ENCODE peak calls at places on chromosomes 3 and 15, in six cellular contexts. D is K562, H is endothelial cell of umbilical vein, J is A549, P is GM12878, F is HepG2. Q is an unnamed sample.

GRCh38 chr3:56869157-56869889 is 67.6 kb upstream of the ARHGEF3 start:
- DNase-seq in D (no peak), H (no peak), J (no peak), P (no peak), F (no peak), Q (no peak)

GRCh38 chr3:19155375-19155774 is 7.1 kb downstream of the KCNH8 start:
- DNase-seq in D (no peak), H (no peak), J (no peak), P (no peak), F (no peak), Q (no peak)

GRCh38 chr3:64836097-64836496 is 148.3 kb upstream of the ADAMTS9 start:
- DNase-seq in D (no peak), H (no peak), J (no peak), P (no peak), F (no peak), Q (no peak)

GRCh38 chr3:120145498-120146285 is 51.4 kb upstream of the GSK3B start:
- DNase-seq in D (no peak), H (peak), J (peak), P (no peak), F (no peak), Q (no peak)

GRCh38 chr3:45644063-45644462 is 45.1 kb upstream of the SACM1L start:
- DNase-seq in D (no peak), H (peak), J (no peak), P (no peak), F (peak), Q (no peak)

GRCh38 chr15:88658070-88658965 is 19.5 kb downstream of the ISG20 start:
- DNase-seq in D (no peak), H (no peak), J (no peak), P (no peak), F (no peak), Q (no peak)

GRCh38 chr3:180804871-180805430 is 107.5 kb upstream of the FXR1 start:
- DNase-seq in D (peak), H (peak), J (no peak), P (no peak), F (peak), Q (no peak)

GRCh38 chr3:69784854-69785523 is 45.7 kb downstream of the MITF start:
- DNase-seq in D (peak), H (peak), J (peak), P (no peak), F (no peak), Q (no peak)

GRCh38 chr3:24829011-24829581 is 334.4 kb upstream of the THRB start:
- DNase-seq in D (peak), H (peak), J (peak), P (no peak), F (no peak), Q (no peak)

GRCh38 chr3:160754371-160754854 is 1.6 kb upstream of the PPM1L start:
- DNase-seq in D (peak), H (peak), J (peak), P (no peak), F (no peak), Q (peak)

GRCh38 chr3:101950985-101951733 is 101.8 kb downstream of the NFKBIZ start:
- DNase-seq in D (no peak), H (peak), J (no peak), P (no peak), F (no peak), Q (no peak)

GRCh38 chr3:5545719-5546118 is 358.2 kb downstream of the EDEM1 start:
- DNase-seq in D (no peak), H (no peak), J (no peak), P (no peak), F (no peak), Q (no peak)

GRCh38 chr3:52487788-52488691 is 7.1 kb upstream of the STAB1 start:
- DNase-seq in D (no peak), H (no peak), J (no peak), P (no peak), F (no peak), Q (no peak)

DNA sequence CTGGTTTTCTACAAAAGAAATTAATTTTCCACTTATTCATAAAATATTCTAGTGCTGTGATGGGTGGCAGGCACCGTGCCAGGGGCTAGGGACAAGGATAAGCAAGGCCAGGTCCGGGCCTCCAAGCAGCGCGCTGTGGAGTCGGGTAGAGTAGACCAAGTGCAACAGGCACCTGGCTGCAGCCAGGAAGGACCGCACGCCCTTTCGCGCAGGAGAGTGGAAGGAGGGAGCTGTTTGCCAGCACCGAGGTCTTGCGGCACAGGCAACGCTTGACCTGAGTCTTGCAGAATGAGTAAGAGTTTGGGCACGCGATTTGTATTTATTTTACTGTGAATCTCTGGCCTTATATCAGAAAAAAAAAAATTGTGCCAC is at the start of gene CASR:
- DNase-seq in D (no peak), H (no peak), J (no peak), P (no peak), F (no peak), Q (no peak)
- H3K4me3 ChIP-seq in D (no peak), H (no peak), J (peak), P (peak), F (no peak), Q (no peak)

GRCh38 chr3:37863552-37863865 is 1.8 kb downstream of the CTDSPL start:
- DNase-seq in D (no peak), H (no peak), J (no peak), P (no peak), F (no peak), Q (no peak)

GRCh38 chr3:37863949-37864822 is 2.5 kb downstream of the CTDSPL start:
- DNase-seq in D (no peak), H (no peak), J (no peak), P (no peak), F (peak), Q (no peak)

GRCh38 chr3:37861540-37862051 is at the start of gene CTDSPL:
- DNase-seq in D (peak), H (no peak), J (peak), P (no peak), F (peak), Q (peak)

GRCh38 chr3:37862712-37863551 is 1.3 kb downstream of the CTDSPL start:
- DNase-seq in D (no peak), H (peak), J (no peak), P (no peak), F (peak), Q (peak)

DNA sequence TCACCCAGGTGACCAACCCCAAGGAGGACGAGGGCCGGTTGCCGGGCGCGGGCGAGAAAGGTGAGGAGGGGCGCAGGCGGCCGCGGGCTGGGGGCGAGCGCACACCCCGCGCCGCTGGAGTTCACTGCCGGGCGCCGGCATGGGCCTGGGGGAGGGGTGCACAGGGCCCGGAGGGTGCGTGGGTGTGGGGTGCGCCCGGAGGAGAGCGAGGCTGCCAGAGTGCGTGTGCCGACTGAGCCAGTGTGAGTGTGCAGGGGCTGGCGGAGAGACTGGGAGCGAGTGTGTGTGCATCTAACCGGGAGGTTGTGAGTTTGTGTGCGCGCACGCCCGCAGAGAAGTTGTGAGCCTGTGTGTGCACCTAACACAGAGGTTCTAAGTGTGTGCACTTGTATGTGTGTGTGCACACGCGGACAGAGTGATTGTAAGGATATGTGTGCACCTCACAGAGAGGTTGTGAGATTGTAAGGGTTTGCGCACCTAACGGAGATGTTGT is 585 bp downstream of the CTDSPL start:
- DNase-seq in D (peak), H (no peak), J (peak), P (no peak), F (no peak), Q (no peak)
- TF ChIP-seq MAX in D (no peak), H (no peak), J (peak), P (no peak), F (peak), Q (no peak)

GRCh38 chr15:40590635-40591105 is 3.4 kb upstream of the KNL1 start:
- DNase-seq in D (no peak), H (no peak), J (no peak), P (no peak), F (no peak), Q (no peak)
- TF ChIP-seq MYC in D (no peak), H (no peak), J (no peak), P (no peak), F (no peak), Q (no peak)

GRCh38 chr15:63041402-63041977 is 1.1 kb upstream of the TPM1 start:
- DNase-seq in D (no peak), H (no peak), J (no peak), P (no peak), F (no peak), Q (no peak)
- H3K4me3 ChIP-seq in D (no peak), H (no peak), J (peak), P (no peak), F (peak), Q (no peak)

GRCh38 chr3:190883973-190884832 is 21.7 kb upstream of the GMNC start:
- DNase-seq in D (peak), H (peak), J (no peak), P (no peak), F (peak), Q (peak)
- TF ChIP-seq MAX in D (no peak), H (no peak), J (no peak), P (no peak), F (no peak), Q (no peak)

GRCh38 chr15:52280326-52281084 is 15.1 kb downstream of the MYO5C start:
- DNase-seq in D (no peak), H (no peak), J (no peak), P (no peak), F (peak), Q (no peak)
- TF ChIP-seq MYC in D (no peak), H (no peak), J (no peak), P (no peak), F (no peak), Q (no peak)

GRCh38 chr15:76996526-76997401 is 1.8 kb downstream of the PSTPIP1 start:
- DNase-seq in D (no peak), H (peak), J (no peak), P (no peak), F (no peak), Q (peak)
- H3K4me3 ChIP-seq in D (no peak), H (no peak), J (no peak), P (peak), F (no peak), Q (peak)

GRCh38 chr3:42605550-42606173 is 5.2 kb downstream of the NKTR start:
- DNase-seq in D (peak), H (peak), J (no peak), P (no peak), F (peak), Q (no peak)

GRCh38 chr3:42612147-42612680 is 11.7 kb downstream of the NKTR start:
- DNase-seq in D (no peak), H (peak), J (no peak), P (no peak), F (no peak), Q (no peak)

GRCh38 chr3:42612928-42613327 is 12.4 kb downstream of the NKTR start:
- DNase-seq in D (peak), H (peak), J (no peak), P (peak), F (no peak), Q (peak)

GRCh38 chr3:42610978-42611377 is 10.5 kb downstream of the NKTR start:
- DNase-seq in D (no peak), H (peak), J (no peak), P (no peak), F (no peak), Q (no peak)

GRCh38 chr3:42608586-42608985 is 8.1 kb downstream of the NKTR start:
- DNase-seq in D (no peak), H (no peak), J (no peak), P (no peak), F (no peak), Q (no peak)
- TF ChIP-seq MAX in D (no peak), H (no peak), J (no peak), P (no peak), F (no peak), Q (no peak)

GRCh38 chr3:72150634-72151412 is 365.9 kb upstream of the PROK2 start:
- DNase-seq in D (no peak), H (no peak), J (no peak), P (no peak), F (peak), Q (no peak)

GRCh38 chr3:72153477-72154314 is 368.7 kb upstream of the PROK2 start:
- DNase-seq in D (no peak), H (no peak), J (no peak), P (no peak), F (no peak), Q (no peak)

GRCh38 chr3:72151465-72152238 is 366.7 kb upstream of the PROK2 start:
- DNase-seq in D (no peak), H (no peak), J (no peak), P (no peak), F (peak), Q (no peak)

GRCh38 chr3:72154391-72155300 is 369.7 kb upstream of the PROK2 start:
- DNase-seq in D (no peak), H (no peak), J (no peak), P (no peak), F (no peak), Q (no peak)

GRCh38 chr3:72152551-72153476 is 367.9 kb upstream of the PROK2 start:
- DNase-seq in D (peak), H (peak), J (peak), P (no peak), F (peak), Q (no peak)
- TF ChIP-seq MYC in D (peak), H (no peak), J (no peak), P (no peak), F (peak), Q (no peak)

Q was measured in NB4.